ENCODE peak calls at places on chromosomes 2 and 18, in ten cellular contexts. N is heart left ventricle, Z is K562, T is MM.1S, B is brain microvascular endothelial cell, E is upper lobe of left lung, X is left lung, H is dorsolateral prefrontal cortex, W is RWPE1, Y is left ventricle myocardium inferior. D is an unnamed sample.

GRCh38 chr2:57621984-57622383 is 424.6 kb upstream of the VRK2 start:
- DNase-seq in N (no peak), Z (no peak), T (no peak), B (no peak), E (no peak), X (no peak), H (no peak), W (no peak), Y (no peak), D (no peak)

GRCh38 chr18:59021500-59021899 is 118.2 kb upstream of the SEC11C start:
- DNase-seq in N (peak), Z (no peak), T (no peak), B (no peak), E (no peak), X (no peak), H (no peak), W (no peak), Y (peak), D (no peak)

GRCh38 chr18:37362158-37362890 is 203.3 kb downstream of the CELF4 start:
- DNase-seq in N (no peak), Z (no peak), T (no peak), B (no peak), E (no peak), X (no peak), H (no peak), W (no peak), Y (no peak), D (no peak)

GRCh38 chr2:69138793-69139510 is 126.0 kb downstream of the ANTXR1 start:
- DNase-seq in N (peak), Z (no peak), T (no peak), B (peak), E (no peak), X (peak), H (no peak), W (peak), Y (no peak), D (no peak)

GRCh38 chr2:239321596-239322413 is 79.0 kb downstream of the HDAC4 start:
- DNase-seq in N (no peak), Z (no peak), T (no peak), B (no peak), E (no peak), X (no peak), H (no peak), W (no peak), Y (no peak), D (no peak)

GRCh38 chr2:88580088-88580487 is 47.2 kb downstream of the EIF2AK3 start:
- DNase-seq in N (no peak), Z (no peak), T (no peak), B (no peak), E (no peak), X (no peak), H (no peak), W (no peak), Y (no peak), D (no peak)

GRCh38 chr18:74132201-74132600 is 15.4 kb downstream of the FBXO15 start:
- DNase-seq in N (no peak), Z (no peak), T (no peak), B (no peak), E (no peak), X (no peak), H (no peak), W (no peak), Y (no peak), D (no peak)

GRCh38 chr2:181070834-181071200 is 90.4 kb downstream of the UBE2E3 start:
- DNase-seq in N (no peak), Z (no peak), T (no peak), B (no peak), E (no peak), X (no peak), H (no peak), W (no peak), Y (no peak), D (no peak)

GRCh38 chr2:85697096-85697495 is 2.9 kb downstream of the GNLY start:
- DNase-seq in N (no peak), Z (no peak), T (no peak), B (no peak), E (no peak), X (no peak), H (no peak), W (no peak), Y (no peak), D (no peak)

GRCh38 chr2:85660725-85661124 is 7.3 kb downstream of the SFTPB start:
- DNase-seq in N (no peak), Z (no peak), T (no peak), B (no peak), E (peak), X (peak), H (no peak), W (no peak), Y (no peak), D (no peak)

GRCh38 chr18:23042133-23042532 is 93.2 kb upstream of the CABLES1 start:
- DNase-seq in N (no peak), Z (no peak), T (no peak), B (no peak), E (no peak), X (no peak), H (no peak), W (no peak), Y (no peak), D (no peak)

GRCh38 chr2:108607706-108608301 is 73.5 kb downstream of the LIMS1 start:
- DNase-seq in N (peak), Z (peak), T (peak), B (no peak), E (peak), X (no peak), H (no peak), W (no peak), Y (no peak), D (no peak)

GRCh38 chr18:56235061-56235772 is 403.2 kb downstream of the TXNL1 start:
- DNase-seq in N (no peak), Z (no peak), T (peak), B (no peak), E (no peak), X (no peak), H (no peak), W (no peak), Y (no peak), D (no peak)

GRCh38 chr2:218782529-218782845 is 540 bp downstream of the CYP27A1 start:
- DNase-seq in N (no peak), Z (no peak), T (no peak), B (no peak), E (no peak), X (no peak), H (no peak), W (no peak), Y (no peak), D (no peak)

GRCh38 chr2:152466041-152466440 is 131.1 kb downstream of the FMNL2 start:
- DNase-seq in N (no peak), Z (peak), T (no peak), B (no peak), E (no peak), X (no peak), H (no peak), W (peak), Y (no peak), D (no peak)

GRCh38 chr2:177989029-177989885 is 83.3 kb downstream of the PDE11A start:
- DNase-seq in N (no peak), Z (no peak), T (no peak), B (no peak), E (no peak), X (no peak), H (no peak), W (no peak), Y (no peak), D (no peak)

GRCh38 chr18:2424420-2424819 is 146.9 kb downstream of the METTL4 start:
- DNase-seq in N (no peak), Z (no peak), T (no peak), B (no peak), E (no peak), X (no peak), H (no peak), W (no peak), Y (no peak), D (no peak)

GRCh38 chr2:129713337-129713736 is 266.1 kb upstream of the RAB6C start:
- DNase-seq in N (no peak), Z (no peak), T (no peak), B (no peak), E (no peak), X (no peak), H (no peak), W (no peak), Y (no peak), D (no peak)

GRCh38 chr2:239002960-239003932 is 155.4 kb downstream of the TWIST2 start:
- DNase-seq in N (no peak), Z (no peak), T (no peak), B (no peak), E (no peak), X (no peak), H (no peak), W (peak), Y (no peak), D (no peak)

GRCh38 chr2:177758591-177759371 is 313.8 kb downstream of the PDE11A start:
- DNase-seq in N (no peak), Z (peak), T (no peak), B (peak), E (no peak), X (no peak), H (peak), W (peak), Y (no peak), D (no peak)

GRCh38 chr2:226605642-226606041 is 194.0 kb downstream of the IRS1 start:
- DNase-seq in N (no peak), Z (no peak), T (no peak), B (no peak), E (no peak), X (no peak), H (no peak), W (no peak), Y (no peak), D (no peak)

GRCh38 chr2:174012347-174013309 is 47.5 kb upstream of the SP3 start:
- DNase-seq in N (peak), Z (no peak), T (no peak), B (no peak), E (peak), X (peak), H (no peak), W (peak), Y (peak), D (peak)

GRCh38 chr18:8142932-8143331 is 466.3 kb upstream of the RAB12 start:
- DNase-seq in N (no peak), Z (no peak), T (no peak), B (no peak), E (no peak), X (no peak), H (no peak), W (no peak), Y (no peak), D (no peak)

GRCh38 chr2:31070339-31070738 is 67.9 kb downstream of the GALNT14 start:
- DNase-seq in N (no peak), Z (no peak), T (no peak), B (no peak), E (no peak), X (no peak), H (no peak), W (peak), Y (no peak), D (no peak)

GRCh38 chr2:46909771-46910419 is 5.7 kb downstream of the MCFD2 start:
- DNase-seq in N (no peak), Z (no peak), T (peak), B (peak), E (peak), X (peak), H (no peak), W (peak), Y (no peak), D (no peak)

GRCh38 chr2:29343830-29344229 is 228.6 kb downstream of the CLIP4 start:
- DNase-seq in N (no peak), Z (no peak), T (no peak), B (no peak), E (no peak), X (no peak), H (no peak), W (no peak), Y (no peak), D (no peak)

GRCh38 chr18:61764381-61764780 is 128.4 kb downstream of the RNF152 start:
- DNase-seq in N (no peak), Z (no peak), T (no peak), B (no peak), E (no peak), X (no peak), H (no peak), W (no peak), Y (no peak), D (no peak)

GRCh38 chr2:9630001-9630749 is 622 bp downstream of the YWHAQ start:
- DNase-seq in N (peak), Z (peak), T (peak), B (peak), E (peak), X (peak), H (peak), W (peak), Y (peak), D (peak)

GRCh38 chr2:61718965-61719364 is 134.9 kb downstream of the FAM161A start:
- DNase-seq in N (peak), Z (no peak), T (no peak), B (no peak), E (no peak), X (no peak), H (no peak), W (no peak), Y (peak), D (no peak)

GRCh38 chr2:61720911-61721310 is 132.9 kb downstream of the FAM161A start:
- DNase-seq in N (no peak), Z (no peak), T (no peak), B (no peak), E (no peak), X (no peak), H (no peak), W (peak), Y (no peak), D (no peak)

GRCh38 chr2:61722800-61723199 is 131.1 kb downstream of the FAM161A start:
- DNase-seq in N (no peak), Z (no peak), T (no peak), B (no peak), E (no peak), X (no peak), H (no peak), W (no peak), Y (no peak), D (no peak)

GRCh38 chr2:61722311-61722710 is 131.5 kb downstream of the FAM161A start:
- DNase-seq in N (no peak), Z (no peak), T (no peak), B (no peak), E (no peak), X (no peak), H (no peak), W (no peak), Y (no peak), D (no peak)

DNA sequence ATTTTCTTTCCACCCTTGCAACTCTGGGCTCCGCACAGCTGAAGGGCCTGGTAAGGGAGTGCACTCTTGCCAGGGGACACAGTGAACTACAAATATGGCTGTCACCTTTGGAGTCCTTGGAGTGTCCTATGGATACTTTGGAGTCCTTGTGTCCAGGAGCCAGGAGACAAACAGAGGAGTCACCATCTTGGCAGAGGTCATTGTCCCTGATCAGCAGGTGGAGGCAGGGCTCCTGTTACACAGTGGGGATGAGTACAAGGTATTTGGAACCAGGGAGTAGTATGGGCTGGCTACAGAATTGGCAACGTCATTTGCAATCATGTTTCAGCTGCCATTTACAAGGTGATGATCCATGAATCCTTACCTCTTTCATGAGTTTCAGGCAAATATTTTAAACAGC is 132.5 kb downstream of the FAM161A start:
- DNase-seq in N (no peak), Z (no peak), T (no peak), B (no peak), E (no peak), X (no peak), H (no peak), W (no peak), Y (no peak), D (no peak)
- TF ChIP-seq CTCF in N (no peak), Z (no peak), T (no peak), B (no peak), E (no peak), X (no peak), H (no peak), W (no peak), Y (no peak), D (no peak)

GRCh38 chr18:64019922-64020756 is 50.3 kb downstream of the SERPINB8 start:
- DNase-seq in N (no peak), Z (no peak), T (no peak), B (no peak), E (no peak), X (no peak), H (no peak), W (no peak), Y (no peak), D (no peak)

DNA sequence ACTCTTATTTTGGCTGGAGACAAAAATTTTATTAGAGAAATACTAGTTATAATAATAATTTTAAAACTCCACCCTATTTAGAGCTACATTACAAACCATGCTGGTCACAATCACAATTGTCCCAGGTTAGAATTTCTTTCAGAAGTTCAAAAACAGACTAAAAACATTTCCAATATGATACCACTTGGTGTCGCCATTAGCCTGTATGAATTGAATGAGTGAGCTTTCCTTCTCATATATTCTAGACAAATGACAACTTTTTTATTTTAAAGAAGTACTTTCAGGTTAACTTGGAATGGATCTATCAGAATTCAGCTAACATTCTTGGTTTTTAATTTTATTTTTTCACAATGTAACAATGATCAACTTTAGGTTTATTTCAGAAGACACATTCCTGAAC is 48.0 kb downstream of the SERPINB8 start:
- DNase-seq in N (no peak), Z (no peak), T (peak), B (no peak), E (no peak), X (no peak), H (no peak), W (peak), Y (no peak), D (no peak)
- TF ChIP-seq CTCF in N (peak), Z (peak), T (peak), B (peak), E (peak), X (no peak), H (peak), W (peak), Y (peak), D (peak)

DNA sequence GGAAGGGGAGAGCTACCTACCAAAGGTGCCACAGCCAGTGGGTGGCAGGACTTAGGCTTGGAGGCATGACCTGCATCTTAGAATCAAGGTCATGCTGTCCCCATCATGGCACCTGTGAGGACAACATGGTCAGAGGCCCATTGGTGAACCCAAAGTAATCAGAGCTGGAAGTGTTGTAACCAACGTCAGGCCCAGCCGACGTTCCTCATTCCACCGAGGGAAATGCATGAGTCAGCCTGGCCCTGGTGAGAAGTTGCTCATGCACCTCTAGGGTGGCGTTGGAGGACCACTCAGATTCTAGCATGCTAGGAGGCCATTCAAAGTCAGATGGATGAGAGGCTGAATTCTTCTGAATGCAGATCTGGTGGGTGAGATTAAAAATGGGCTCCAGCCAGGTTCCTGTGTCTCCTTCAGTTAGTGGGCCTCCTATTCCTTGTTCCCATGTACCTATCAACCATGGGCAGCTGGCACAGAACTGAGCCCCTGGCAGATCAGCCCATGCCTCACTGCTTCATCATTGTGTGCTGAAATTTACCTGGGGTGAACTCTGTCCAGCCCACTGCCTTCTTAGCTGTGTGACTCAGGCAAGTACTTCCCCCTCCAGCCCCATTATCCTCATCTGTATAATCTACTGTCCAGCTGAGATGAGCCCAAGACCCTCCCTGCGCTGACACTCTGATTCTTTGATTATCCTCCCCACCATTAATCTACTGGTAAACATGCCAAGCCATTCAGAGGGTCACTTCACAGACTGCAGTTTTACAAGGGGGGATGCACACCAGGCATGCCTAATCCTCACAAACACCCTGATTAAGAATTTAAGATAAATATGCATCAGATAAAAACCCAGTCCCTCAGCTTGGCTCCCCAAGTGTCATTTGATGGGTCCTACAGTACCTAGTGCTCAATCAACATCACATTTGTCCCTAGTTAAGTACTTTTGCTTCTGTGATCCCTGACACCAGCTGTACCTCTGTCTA is 14.0 kb downstream of the SLC14A2 start:
- DNase-seq in N (no peak), Z (no peak), T (no peak), B (peak), E (no peak), X (no peak), H (no peak), W (peak), Y (no peak), D (no peak)
- TF ChIP-seq CTCF in N (no peak), Z (no peak), T (no peak), B (no peak), E (no peak), X (no peak), H (no peak), W (no peak), Y (no peak), D (no peak)

GRCh38 chr2:48425402-48425801 is 104.6 kb upstream of the STON1 start:
- DNase-seq in N (no peak), Z (no peak), T (no peak), B (no peak), E (no peak), X (no peak), H (no peak), W (no peak), Y (no peak), D (no peak)
- TF ChIP-seq CTCF in N (no peak), Z (no peak), T (no peak), B (no peak), E (no peak), X (no peak), H (no peak), W (no peak), Y (no peak), D (no peak)

DNA sequence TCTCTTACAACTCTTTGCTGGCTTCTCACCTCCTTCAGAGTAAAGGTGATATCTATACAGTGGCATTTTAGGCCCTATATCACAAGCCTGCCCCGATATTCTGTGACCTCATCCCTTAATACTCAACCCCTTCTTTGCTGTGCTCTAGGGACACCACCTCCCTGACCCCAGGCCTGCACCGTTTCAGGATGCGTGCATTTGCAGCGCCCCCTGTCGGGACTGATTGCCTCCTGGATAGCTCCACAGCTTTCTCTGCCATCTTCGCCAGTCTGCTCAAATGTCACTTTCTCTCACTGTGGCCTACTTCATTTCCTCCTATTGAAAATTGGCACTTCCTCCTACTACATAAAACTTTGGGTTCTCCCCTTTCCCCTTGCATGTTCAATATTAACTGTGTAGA is 289.6 kb downstream of the SOCS6 start:
- DNase-seq in N (no peak), Z (no peak), T (no peak), B (no peak), E (no peak), X (no peak), H (no peak), W (no peak), Y (no peak), D (no peak)
- TF ChIP-seq CTCF in N (no peak), Z (no peak), T (no peak), B (peak), E (no peak), X (no peak), H (no peak), W (no peak), Y (no peak), D (no peak)

DNA sequence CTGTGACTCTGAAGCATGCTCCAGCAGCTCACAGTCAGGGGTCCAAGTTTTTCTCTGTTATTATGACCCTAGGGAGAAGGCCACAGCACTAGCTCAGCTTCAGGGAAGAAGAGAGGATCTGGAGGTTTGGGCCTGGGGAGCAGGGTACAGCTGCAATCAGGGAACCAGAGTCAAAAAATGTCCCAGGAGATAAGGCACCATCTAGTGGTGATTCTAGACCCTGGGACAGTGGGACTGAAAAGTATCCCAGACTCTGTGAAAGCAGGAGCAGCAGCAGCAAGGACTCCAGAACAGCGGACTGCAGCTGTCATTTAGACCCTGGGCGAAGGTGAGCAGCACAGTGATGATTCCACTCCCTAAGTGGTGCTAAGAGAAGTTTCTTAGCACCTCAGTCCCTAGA is 278.4 kb upstream of the DDX18 start:
- DNase-seq in N (no peak), Z (no peak), T (no peak), B (no peak), E (no peak), X (no peak), H (no peak), W (peak), Y (no peak), D (no peak)
- TF ChIP-seq CTCF in N (peak), Z (no peak), T (peak), B (no peak), E (no peak), X (no peak), H (no peak), W (no peak), Y (peak), D (no peak)